ENCODE peak calls at places on chromosomes 1 and 21, in eight cellular contexts. Q is foreskin keratinocyte; R is lower lobe of right lung; B is GM23338; O is CD8-positive, alpha-beta T cell; D is astrocyte of the spinal cord; T is fibroblast of mammary gland; E is NB4. W is an unnamed sample.

GRCh38 chr1:71088645-71089287 is 7.9 kb upstream of the ZRANB2 start:
- DNase-seq in B (no peak), E (no peak), D (no peak), R (no peak), Q (no peak), T (no peak), O (no peak), W (no peak)

GRCh38 chr1:15963968-15964648 is 11.8 kb downstream of the ZBTB17 start:
- DNase-seq in R (no peak), Q (no peak), T (no peak), D (no peak), O (no peak), E (no peak), B (no peak), W (no peak)

GRCh38 chr1:107870691-107871090 is 94.3 kb downstream of the VAV3 start:
- DNase-seq in O (no peak), Q (no peak), R (no peak), E (no peak), B (no peak), T (peak), D (no peak), W (no peak)

GRCh38 chr1:90402893-90403849 is 313.9 kb downstream of the BARHL2 start:
- DNase-seq in T (peak), B (peak), E (peak), D (peak), O (no peak), R (no peak), Q (peak), W (no peak)

GRCh38 chr1:64543831-64544230 is 73.9 kb downstream of the CACHD1 start:
- DNase-seq in R (no peak), T (peak), O (no peak), B (no peak), E (peak), D (no peak), Q (no peak), W (peak)

GRCh38 chr1:3548156-3548893 is 63.0 kb downstream of the MEGF6 start:
- DNase-seq in B (no peak), T (peak), D (no peak), O (no peak), E (no peak), R (no peak), Q (no peak), W (no peak)

GRCh38 chr1:109112056-109112651 is 1.8 kb upstream of the ELAPOR1 start:
- DNase-seq in T (peak), E (peak), B (no peak), D (peak), R (no peak), O (no peak), Q (no peak), W (no peak)

GRCh38 chr1:7110306-7110705 is 325.1 kb downstream of the CAMTA1 start:
- DNase-seq in O (no peak), R (no peak), B (no peak), D (no peak), T (no peak), Q (peak), E (no peak), W (no peak)

GRCh38 chr1:202204065-202204464 is 10.5 kb downstream of the LGR6 start:
- DNase-seq in D (no peak), O (no peak), R (no peak), E (no peak), Q (no peak), B (peak), T (no peak), W (no peak)

GRCh38 chr1:202205523-202206190 is 12.1 kb downstream of the LGR6 start:
- DNase-seq in D (no peak), T (no peak), R (no peak), E (no peak), B (peak), O (no peak), Q (no peak), W (no peak)

GRCh38 chr1:202208458-202208857 is 14.9 kb downstream of the LGR6 start:
- DNase-seq in Q (no peak), D (no peak), B (no peak), E (no peak), T (no peak), O (no peak), R (no peak), W (no peak)

GRCh38 chr1:202210370-202210769 is 16.8 kb downstream of the LGR6 start:
- DNase-seq in E (no peak), O (no peak), D (peak), Q (no peak), B (peak), T (no peak), R (no peak), W (no peak)

GRCh38 chr1:202207292-202207691 is 13.7 kb downstream of the LGR6 start:
- DNase-seq in E (no peak), T (peak), Q (no peak), D (peak), R (no peak), B (peak), O (no peak), W (no peak)
- TF ChIP-seq CTCF in E (no peak), T (no peak), Q (peak), D (peak), R (no peak), B (peak), O (no peak), W (no peak)

DNA sequence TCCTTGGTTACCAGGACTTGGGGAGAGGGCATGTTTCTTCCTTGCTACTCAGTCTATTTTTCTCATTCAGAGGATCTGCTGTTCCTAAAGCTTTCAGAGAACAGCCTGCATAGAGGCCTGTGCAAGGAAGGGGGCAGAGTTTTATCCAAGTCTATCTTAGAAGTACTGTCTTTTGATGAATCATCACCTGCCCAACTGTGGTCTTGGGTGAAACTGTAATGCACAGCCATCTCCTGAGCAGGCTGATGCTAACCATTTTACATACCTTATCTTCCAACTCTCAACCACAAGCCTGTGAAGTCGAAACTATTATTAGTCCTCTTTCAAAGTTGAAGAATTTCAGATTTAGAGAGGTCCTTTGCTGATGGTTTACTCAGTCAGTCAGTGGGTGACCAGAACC is 368.0 kb downstream of the HHAT start:
- DNase-seq in Q (no peak), R (no peak), T (no peak), D (peak), O (no peak), B (no peak), E (no peak), W (no peak)
- TF ChIP-seq CTCF in Q (no peak), R (no peak), T (no peak), D (no peak), O (no peak), B (no peak), E (no peak), W (no peak)

GRCh38 chr1:34739613-34740012 is 15.2 kb upstream of the GJB5 start:
- DNase-seq in B (no peak), R (no peak), T (no peak), O (no peak), D (no peak), Q (no peak), E (no peak), W (no peak)

GRCh38 chr1:34736711-34737110 is 18.1 kb upstream of the GJB5 start:
- DNase-seq in O (no peak), D (no peak), E (no peak), B (no peak), T (no peak), Q (no peak), R (no peak), W (no peak)

GRCh38 chr1:34742667-34743270 is 12.1 kb upstream of the GJB5 start:
- DNase-seq in O (peak), D (peak), B (peak), R (peak), E (peak), T (peak), Q (no peak), W (peak)

GRCh38 chr1:34743775-34744174 is 11.1 kb upstream of the GJB5 start:
- DNase-seq in O (no peak), R (no peak), T (no peak), D (no peak), B (no peak), Q (no peak), E (no peak), W (no peak)

DNA sequence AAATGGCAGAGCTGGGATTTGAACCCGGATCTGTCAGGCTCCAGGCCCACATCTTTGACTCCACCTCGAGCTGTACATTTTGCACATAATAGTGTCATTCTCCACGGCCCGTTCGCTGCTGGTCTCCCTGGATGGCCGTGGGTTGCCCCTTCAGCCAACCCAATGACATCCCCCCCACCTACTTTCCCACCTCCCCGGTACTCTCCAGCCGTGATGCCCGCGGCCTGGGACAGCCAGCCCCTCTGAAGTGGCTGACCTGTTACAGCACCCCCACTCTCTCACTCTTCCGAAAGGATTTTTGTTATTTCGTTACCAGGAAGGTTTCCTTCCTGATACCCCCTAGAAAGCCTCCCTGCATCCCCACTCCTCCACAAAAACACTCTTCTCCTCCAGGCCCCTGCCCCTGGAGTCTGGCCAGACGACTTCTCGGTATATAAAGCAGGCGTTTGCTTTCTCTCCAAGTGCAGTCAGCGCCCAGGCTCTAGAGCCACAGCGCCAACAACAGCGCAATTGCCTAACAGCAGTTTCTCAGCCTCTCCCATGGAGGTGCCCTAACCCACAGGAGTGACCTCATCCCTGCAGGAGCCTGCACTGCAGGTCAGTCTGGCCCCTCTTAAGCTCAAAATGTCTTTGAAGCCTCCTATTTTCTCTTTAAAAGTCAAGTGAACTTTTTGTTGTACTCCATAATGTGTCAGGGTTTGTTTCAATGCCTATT is 14.5 kb upstream of the GJB5 start:
- DNase-seq in R (no peak), O (no peak), T (no peak), B (peak), D (peak), E (peak), Q (no peak), W (no peak)
- TF ChIP-seq CTCF in R (no peak), O (no peak), T (no peak), B (peak), D (no peak), E (no peak), Q (no peak), W (no peak)

DNA sequence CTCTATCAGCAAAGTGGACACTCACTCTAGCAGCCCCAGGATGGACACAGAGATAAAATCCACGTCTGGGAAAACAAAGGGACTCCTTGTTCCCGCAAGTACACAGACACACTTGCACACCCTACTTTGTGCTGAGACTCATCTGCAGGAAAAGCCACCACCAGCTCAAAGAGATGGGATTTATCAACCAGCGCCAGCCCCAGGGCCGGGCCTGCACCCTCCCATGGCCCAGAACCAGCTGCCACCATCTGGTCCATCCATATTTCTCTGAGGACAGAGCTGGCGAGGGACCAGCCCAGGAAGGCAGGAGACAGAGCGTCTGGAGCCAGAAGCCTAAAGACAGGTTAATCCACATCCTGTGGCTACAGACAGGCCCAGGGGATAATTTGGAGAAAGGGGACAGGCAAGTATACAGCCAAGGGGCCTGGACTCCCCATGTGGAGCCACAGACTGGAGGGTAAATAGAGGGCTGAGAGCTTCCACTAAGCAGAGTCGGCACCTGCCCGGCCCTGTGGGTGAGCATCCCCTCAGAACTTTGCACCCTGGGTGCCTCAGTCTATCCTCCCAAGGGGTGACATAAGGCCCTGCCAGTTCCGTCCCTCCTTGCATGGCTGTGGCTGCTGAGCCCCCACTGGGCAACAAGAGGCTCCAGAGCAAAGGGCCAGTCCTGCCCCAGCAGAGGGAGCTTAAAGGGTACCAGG is 233.9 kb downstream of the PTPRU start:
- DNase-seq in O (no peak), B (no peak), Q (no peak), T (no peak), E (no peak), D (no peak), R (no peak), W (no peak)
- TF ChIP-seq CTCF in O (no peak), B (no peak), Q (no peak), T (no peak), E (no peak), D (no peak), R (no peak), W (no peak)

DNA sequence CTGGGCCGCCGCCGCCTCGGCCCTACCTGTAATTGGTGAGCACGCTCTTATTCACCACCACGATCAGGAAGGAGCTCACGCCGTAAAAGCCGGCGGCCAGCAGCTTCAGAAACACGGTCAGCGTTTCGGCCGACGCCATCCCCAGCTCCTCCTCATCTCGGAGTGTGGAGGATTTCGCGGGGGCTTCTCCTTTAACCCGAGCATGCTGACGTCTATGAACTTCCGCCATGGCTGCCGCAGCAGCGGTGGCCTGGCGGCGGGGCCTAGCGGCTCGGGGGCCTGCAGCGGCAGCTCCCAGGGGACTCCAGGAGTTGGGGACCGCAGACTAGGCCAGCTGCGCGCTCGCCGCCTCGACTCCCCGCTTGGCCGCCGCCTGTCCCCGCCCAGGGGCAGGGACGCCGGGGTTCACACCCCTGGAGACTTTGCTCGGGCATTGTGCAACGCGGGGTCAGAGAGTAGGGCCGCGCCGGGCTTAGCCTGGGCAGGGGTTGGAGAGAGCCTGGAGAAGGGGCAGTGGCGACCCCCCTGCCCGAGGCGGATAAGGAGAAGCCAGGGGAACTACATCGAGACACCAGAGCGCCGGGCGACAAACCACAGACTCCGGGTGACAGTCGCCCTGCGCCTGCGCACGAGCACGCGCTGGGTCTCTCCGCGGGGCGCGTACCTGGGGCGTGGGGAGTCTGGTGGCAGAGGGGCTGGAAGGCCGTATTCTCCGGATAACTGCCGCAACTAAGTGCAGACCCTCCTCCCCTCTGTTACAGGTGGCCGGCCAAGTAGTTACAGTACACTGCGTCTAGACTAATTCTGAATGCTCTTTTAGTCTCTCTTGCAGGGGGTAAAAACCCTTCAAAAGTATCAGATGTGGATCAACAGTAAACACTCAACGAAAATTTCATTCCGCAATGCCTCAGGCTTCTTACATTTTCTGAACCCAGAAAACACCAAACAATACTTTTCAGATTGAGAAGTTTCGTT is at the start of gene SLC35D1:
- DNase-seq in R (peak), O (peak), E (peak), T (peak), Q (no peak), B (peak), D (peak), W (peak)
- TF ChIP-seq CTCF in R (no peak), O (no peak), E (no peak), T (no peak), Q (no peak), B (no peak), D (no peak), W (no peak)

GRCh38 chr1:232635279-232635678 is 5.3 kb upstream of the SIPA1L2 start:
- DNase-seq in O (no peak), T (no peak), B (no peak), E (no peak), Q (no peak), R (no peak), D (no peak), W (no peak)

GRCh38 chr1:232636799-232637198 is 6.9 kb upstream of the SIPA1L2 start:
- DNase-seq in R (no peak), E (no peak), T (no peak), B (no peak), Q (no peak), O (no peak), D (no peak), W (no peak)

GRCh38 chr1:232635778-232636356 is 5.9 kb upstream of the SIPA1L2 start:
- DNase-seq in T (peak), B (peak), O (no peak), D (peak), E (peak), Q (no peak), R (no peak), W (no peak)

GRCh38 chr1:232630894-232631195 is 912 bp upstream of the SIPA1L2 start:
- DNase-seq in B (no peak), E (no peak), R (no peak), O (no peak), D (no peak), T (no peak), Q (no peak), W (no peak)

DNA sequence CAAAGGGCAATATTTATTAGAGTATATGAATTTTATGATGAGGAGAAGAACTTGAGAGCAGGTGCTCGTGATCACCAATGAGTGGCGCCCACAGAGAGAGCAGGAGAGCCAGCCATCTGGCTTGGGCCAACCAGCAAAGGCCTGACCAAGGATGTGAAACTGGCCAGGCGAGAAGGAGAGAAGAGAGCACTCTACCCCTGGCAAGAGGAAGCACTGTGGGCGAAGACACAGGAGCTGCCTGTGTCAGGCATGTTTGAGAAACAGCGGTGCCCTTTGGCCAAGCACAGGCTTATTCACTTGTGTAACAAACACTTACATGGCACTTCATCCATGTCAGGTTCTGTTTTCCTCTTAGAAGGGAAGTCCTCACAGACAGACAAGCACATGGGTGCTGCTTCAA is 4.2 kb upstream of the SIPA1L2 start:
- DNase-seq in E (peak), O (no peak), Q (no peak), T (no peak), D (no peak), R (peak), B (no peak), W (peak)
- TF ChIP-seq CTCF in E (no peak), O (no peak), Q (no peak), T (no peak), D (no peak), R (no peak), B (peak), W (no peak)

DNA sequence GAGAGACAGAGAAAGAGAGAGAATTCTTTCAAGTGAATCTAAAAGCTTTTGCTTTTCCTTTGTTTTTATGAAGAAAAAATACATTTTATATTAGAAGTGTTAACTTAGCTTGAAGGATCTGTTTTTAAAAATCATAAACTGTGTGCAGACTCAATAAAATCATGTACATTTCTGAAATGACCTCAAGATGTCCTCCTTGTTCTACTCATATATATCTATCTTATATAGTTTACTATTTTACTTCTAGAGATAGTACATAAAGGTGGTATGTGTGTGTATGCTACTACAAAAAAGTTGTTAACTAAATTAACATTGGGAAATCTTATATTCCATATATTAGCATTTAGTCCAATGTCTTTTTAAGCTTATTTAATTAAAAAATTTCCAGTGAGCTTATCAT is 117.6 kb downstream of the PTPRC start:
- DNase-seq in D (peak), R (no peak), B (no peak), O (no peak), Q (no peak), E (peak), T (peak), W (no peak)
- TF ChIP-seq CTCF in D (peak), R (peak), B (no peak), O (no peak), Q (peak), E (no peak), T (peak), W (peak)

DNA sequence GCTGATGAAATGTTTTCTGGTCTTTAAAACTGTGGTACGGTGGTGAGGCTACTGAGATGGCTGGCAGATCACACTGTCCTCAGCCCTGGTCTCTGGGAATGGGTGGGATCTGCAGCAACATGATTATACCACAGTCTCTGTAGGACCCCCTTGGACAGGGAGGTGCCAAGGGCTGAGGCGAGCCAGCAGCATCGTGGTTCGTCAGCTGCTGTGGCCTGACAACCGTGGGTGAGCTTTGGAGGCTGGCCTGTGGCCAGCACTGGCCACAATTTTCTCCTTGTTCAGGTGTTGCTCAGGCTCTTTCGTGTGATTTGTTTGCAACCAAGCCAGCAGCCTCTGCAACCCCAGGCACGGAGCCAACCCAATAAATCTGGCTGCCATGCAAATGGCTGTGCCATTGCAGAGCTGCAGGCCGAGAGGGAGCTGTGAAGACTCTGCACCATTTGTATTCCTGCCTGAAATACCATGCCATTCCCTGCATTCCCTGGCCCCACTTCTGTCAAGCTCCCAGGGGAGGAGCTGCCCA is 70.9 kb downstream of the PCP4 start:
- DNase-seq in Q (no peak), E (no peak), R (no peak), B (no peak), D (no peak), T (no peak), O (no peak), W (no peak)
- TF ChIP-seq CTCF in Q (no peak), E (no peak), R (no peak), B (no peak), D (no peak), T (no peak), O (no peak), W (no peak)

W was measured in left ventricle myocardium inferior.